ENCODE peak calls at places on chromosomes 5 and 9, in nine cellular contexts. N is CD4-positive, alpha-beta memory T cell; V is CD8-positive, alpha-beta memory T cell; O is H9; W is right lobe of liver; D is breast epithelium; B is AG04450; U is psoas muscle; K is foreskin keratinocyte. X is an unnamed sample.
A peak's percentile ranks its signal among the peaks of the same experiment; 100 is the strongest.

GRCh38 chr5:172455511-172456061 is 1.3 kb upstream of the SH3PXD2B start:
- DNase-seq in N (no peak), V (no peak), O (peak; percentile 67), W (no peak), D (no peak), B (no peak), U (peak; percentile 42), K (no peak), X (no peak)

GRCh38 chr5:103424008-103424407 is 138.6 kb downstream of the NUDT12 start:
- DNase-seq in N (no peak), V (no peak), O (no peak), W (no peak), D (no peak), B (no peak), U (no peak), K (no peak), X (no peak)

GRCh38 chr9:86096382-86096781 is 3.0 kb downstream of the GOLM1 start:
- DNase-seq in N (no peak), V (no peak), O (no peak), W (no peak), D (no peak), B (no peak), U (no peak), K (no peak), X (no peak)

GRCh38 chr9:76701441-76702031 is 62.7 kb upstream of the PCA3 start:
- DNase-seq in N (no peak), V (no peak), O (no peak), W (no peak), D (no peak), B (no peak), U (no peak), K (no peak), X (no peak)

GRCh38 chr5:142506046-142506445 is 179.8 kb downstream of the FGF1 start:
- DNase-seq in N (no peak), V (no peak), O (no peak), W (no peak), D (no peak), B (no peak), U (no peak), K (peak; percentile 34), X (no peak)

GRCh38 chr9:74132986-74133385 is 364.1 kb upstream of the RORB start:
- DNase-seq in N (no peak), V (no peak), O (peak; percentile 55), W (peak; percentile 17), D (no peak), B (no peak), U (no peak), K (no peak), X (no peak)

GRCh38 chr9:77820293-77820954 is 172.3 kb upstream of the GNA14 start:
- DNase-seq in N (no peak), V (no peak), O (no peak), W (no peak), D (no peak), B (peak; percentile 10), U (no peak), K (peak; percentile 33), X (no peak)

GRCh38 chr5:99949361-99949760 is 585.8 kb upstream of the FAM174A start:
- DNase-seq in N (peak; percentile 10), V (no peak), O (no peak), W (no peak), D (no peak), B (no peak), U (no peak), K (no peak), X (no peak)

GRCh38 chr5:167934561-167934971 is 356.9 kb upstream of the WWC1 start:
- DNase-seq in N (no peak), V (no peak), O (no peak), W (no peak), D (peak; percentile 43), B (no peak), U (no peak), K (no peak), X (no peak)

GRCh38 chr9:136403538-136403914 is 3.6 kb upstream of the SNAPC4 start:
- DNase-seq in N (peak; percentile 91), V (peak; percentile 70), O (no peak), W (no peak), D (no peak), B (no peak), U (no peak), K (no peak), X (no peak)

GRCh38 chr9:38687389-38687842 is 32.5 kb downstream of the FAM240B start:
- DNase-seq in N (no peak), V (peak; percentile 1), O (peak; percentile 72), W (peak; percentile 65), D (peak; percentile 40), B (no peak), U (peak; percentile 39), K (peak; percentile 23), X (peak; percentile 44)

GRCh38 chr9:115649991-115650472 is 503.6 kb upstream of the PAPPA start:
- DNase-seq in N (no peak), V (no peak), O (no peak), W (peak; percentile 30), D (peak; percentile 32), B (peak; percentile 87), U (peak; percentile 66), K (no peak), X (peak; percentile 42)

GRCh38 chr5:71014186-71014585 is 11.0 kb downstream of the NAIP start:
- DNase-seq in N (no peak), V (no peak), O (no peak), W (no peak), D (no peak), B (no peak), U (no peak), K (no peak), X (no peak)

GRCh38 chr9:84670106-84670800 is 724 bp downstream of the NTRK2 start:
- DNase-seq in N (peak; percentile 27), V (no peak), O (peak; percentile 70), W (no peak), D (no peak), B (no peak), U (no peak), K (no peak), X (no peak)

GRCh38 chr5:150386024-150386855 is 26.5 kb downstream of the CD74 start:
- DNase-seq in N (no peak), V (no peak), O (no peak), W (no peak), D (no peak), B (no peak), U (no peak), K (peak; percentile 27), X (no peak)

GRCh38 chr9:123414921-123415592 is 59.1 kb downstream of the CRB2 start:
- DNase-seq in N (no peak), V (no peak), O (no peak), W (no peak), D (no peak), B (no peak), U (no peak), K (no peak), X (no peak)

DNA sequence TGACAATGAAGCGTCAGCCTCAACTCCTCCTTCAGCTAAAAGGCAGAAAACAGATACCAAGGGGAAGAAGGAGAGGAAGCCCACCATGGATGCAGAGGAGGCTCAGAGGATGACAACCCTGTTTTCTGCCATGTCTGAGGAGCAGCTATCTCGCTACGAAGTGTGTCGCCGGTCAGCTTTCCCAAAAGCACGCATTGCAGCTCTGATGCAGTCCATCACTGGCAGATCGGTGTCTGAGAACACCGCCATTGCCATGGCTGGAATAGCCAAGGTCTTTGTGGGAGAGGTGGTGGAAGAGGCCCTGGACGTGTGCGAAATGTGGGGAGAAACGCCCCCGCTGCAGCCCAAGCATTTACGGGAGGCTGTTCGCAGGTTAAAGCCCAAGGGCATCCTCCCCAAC is 968 bp downstream of the TAF11L11 start:
- DNase-seq in N (no peak), V (no peak), O (no peak), W (no peak), D (no peak), B (no peak), U (no peak), K (no peak), X (no peak)
- H3K27ac ChIP-seq in N (no peak overlapping the region), V (no peak overlapping the region), O (no peak overlapping the region), W (no peak overlapping the region), D (no peak overlapping the region), B (no peak overlapping the region), U (no peak overlapping the region), K (no peak overlapping the region), X (no peak overlapping the region)

GRCh38 chr5:147485814-147486213 is 24.1 kb downstream of the DPYSL3 start:
- DNase-seq in N (no peak), V (no peak), O (no peak), W (no peak), D (no peak), B (no peak), U (no peak), K (no peak), X (no peak)

GRCh38 chr5:147483961-147484707 is 25.7 kb downstream of the DPYSL3 start:
- DNase-seq in N (no peak), V (no peak), O (no peak), W (no peak), D (peak; percentile 39), B (peak; percentile 87), U (peak; percentile 82), K (peak; percentile 96), X (no peak)

GRCh38 chr5:147483197-147483790 is 26.6 kb downstream of the DPYSL3 start:
- DNase-seq in N (no peak), V (no peak), O (no peak), W (no peak), D (no peak), B (no peak), U (no peak), K (no peak), X (no peak)

GRCh38 chr5:147485046-147485445 is 24.8 kb downstream of the DPYSL3 start:
- DNase-seq in N (no peak), V (no peak), O (no peak), W (no peak), D (no peak), B (no peak), U (no peak), K (no peak), X (no peak)

GRCh38 chr5:147484708-147485020 is 25.2 kb downstream of the DPYSL3 start:
- DNase-seq in N (no peak), V (no peak), O (no peak), W (no peak), D (no peak), B (no peak), U (no peak), K (no peak), X (no peak)
- H3K27ac ChIP-seq in N (no peak overlapping the region), V (no peak overlapping the region), O (no peak overlapping the region), W (peak overlapping the region; percentile 8), D (peak overlapping the region; percentile 82), B (peak overlapping the region; percentile 83), U (peak overlapping the region; percentile 55), K (peak overlapping the region; percentile 53), X (no peak overlapping the region)

GRCh38 chr9:98144076-98144475 is 25.1 kb upstream of the TRIM14 start:
- DNase-seq in N (no peak), V (no peak), O (no peak), W (no peak), D (no peak), B (no peak), U (no peak), K (no peak), X (no peak)
- H3K27ac ChIP-seq in N (no peak overlapping the region), V (no peak overlapping the region), O (no peak overlapping the region), W (no peak overlapping the region), D (peak overlapping the region; percentile 98), B (no peak overlapping the region), U (no peak overlapping the region), K (no peak overlapping the region), X (no peak overlapping the region)

DNA sequence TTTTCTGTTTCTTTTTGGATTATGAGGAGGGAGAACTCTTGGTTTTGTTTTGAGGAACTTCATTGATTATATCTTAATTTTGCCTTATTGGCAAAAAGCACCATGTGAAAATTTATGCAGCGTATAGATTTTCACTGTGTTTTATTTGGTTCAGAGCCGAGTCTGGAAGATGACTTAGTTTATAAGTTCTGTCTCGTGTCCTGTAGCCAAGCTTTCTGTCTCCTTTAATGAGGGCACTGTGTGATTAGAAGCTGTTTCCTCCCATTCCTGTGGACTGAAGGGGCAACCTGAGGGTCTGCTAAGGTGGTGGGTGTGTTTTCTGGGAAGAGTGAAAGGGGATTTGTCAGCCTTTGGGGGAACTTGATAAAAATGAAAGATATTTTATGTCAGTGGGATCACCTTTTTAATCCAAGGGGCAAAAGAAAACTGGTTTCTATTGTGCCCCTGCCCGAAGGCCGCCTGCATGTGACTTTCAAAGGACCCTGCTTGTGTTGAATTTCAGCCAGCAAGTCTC is 262.1 kb downstream of the FANCC start:
- DNase-seq in N (no peak), V (no peak), O (no peak), W (no peak), D (no peak), B (no peak), U (no peak), K (no peak), X (no peak)
- H3K27ac ChIP-seq in N (no peak overlapping the region), V (no peak overlapping the region), O (no peak overlapping the region), W (peak overlapping the region; percentile 52), D (peak overlapping the region; percentile 64), B (peak overlapping the region; percentile 83), U (peak overlapping the region; percentile 93), K (peak overlapping the region; percentile 32), X (peak overlapping the region; percentile 84)